ENCODE peak calls at places on chromosomes 2 and 18, in nine cellular contexts. H is epithelial cell of esophagus; Y is ovary; U is right cardiac atrium; K is MM.1S; Q is effector CD4-positive, alpha-beta T cell; D is naive thymus-derived CD4-positive, alpha-beta T cell; V is NCI-H748 treated with DMSO at 0.1 percent for 48 hours; O is heart right ventricle. C is an unnamed sample.

GRCh38 chr2:141497262-141497661 is 633.6 kb downstream of the LRP1B start:
- DNase-seq in Q (no peak), V (no peak), H (no peak), O (no peak), U (no peak), D (no peak), Y (no peak), K (no peak), C (no peak)

GRCh38 chr2:42386684-42387083 is 25.7 kb upstream of the COX7A2L start:
- DNase-seq in K (no peak), O (no peak), H (peak; percentile 24), Q (no peak), D (no peak), V (no peak), Y (no peak), U (no peak), C (no peak)

GRCh38 chr2:62457555-62457954 is 48.4 kb downstream of the TMEM17 start:
- DNase-seq in V (no peak), U (no peak), Y (no peak), H (no peak), K (no peak), Q (no peak), D (no peak), O (no peak), C (no peak)

GRCh38 chr2:44943693-44944101 is 2.2 kb downstream of the SIX3 start:
- DNase-seq in H (no peak), K (no peak), D (no peak), Y (no peak), Q (no peak), O (no peak), U (no peak), V (no peak), C (no peak)

GRCh38 chr2:76556054-76556453 is 845.3 kb upstream of the GCFC2 start:
- DNase-seq in U (no peak), V (no peak), H (no peak), K (no peak), O (no peak), D (no peak), Q (no peak), Y (no peak), C (no peak)

GRCh38 chr18:2848145-2848878 is 1.5 kb downstream of the EMILIN2 start:
- DNase-seq in Q (no peak), V (no peak), K (no peak), H (no peak), U (no peak), Y (no peak), D (no peak), O (no peak), C (no peak)

GRCh38 chr18:79625195-79625923 is 54.2 kb upstream of the CTDP1 start:
- DNase-seq in H (peak; percentile 4), U (peak; percentile 43), K (peak; percentile 60), D (no peak), Q (no peak), Y (peak; percentile 17), V (no peak), O (no peak), C (peak; percentile 39)

GRCh38 chr2:158115202-158115783 is 13.6 kb downstream of the UPP2 start:
- DNase-seq in Y (no peak), K (no peak), Q (no peak), D (no peak), O (no peak), H (peak; percentile 54), U (no peak), V (no peak), C (no peak)

GRCh38 chr2:145169285-145169684 is 649.4 kb upstream of the ZEB2 start:
- DNase-seq in D (no peak), O (no peak), V (no peak), U (no peak), K (no peak), H (peak; percentile 7), Y (no peak), Q (no peak), C (no peak)

GRCh38 chr2:120476141-120476540 is 130.2 kb downstream of the INHBB start:
- DNase-seq in K (no peak), O (no peak), U (no peak), H (peak; percentile 69), Y (peak; percentile 19), D (no peak), V (no peak), Q (no peak), C (no peak)

GRCh38 chr18:77223653-77224052 is 26.0 kb upstream of the GALR1 start:
- DNase-seq in D (no peak), O (no peak), V (no peak), H (peak; percentile 61), U (no peak), K (no peak), Y (no peak), Q (no peak), C (peak; percentile 43)

GRCh38 chr2:221546505-221547225 is 25.4 kb downstream of the EPHA4 start:
- DNase-seq in V (no peak), Y (no peak), K (no peak), H (peak; percentile 84), O (no peak), D (no peak), U (no peak), Q (no peak), C (peak; percentile 74)

GRCh38 chr18:44229693-44230108 is 451.0 kb upstream of the SETBP1 start:
- DNase-seq in V (no peak), Y (peak; percentile 45), Q (no peak), U (peak; percentile 90), K (no peak), D (no peak), H (peak; percentile 31), O (peak; percentile 79), C (peak; percentile 14)

GRCh38 chr18:5521000-5521399 is 22.8 kb downstream of the EPB41L3 start:
- DNase-seq in U (no peak), H (no peak), D (no peak), Q (no peak), O (no peak), V (no peak), K (no peak), Y (no peak), C (no peak)

GRCh38 chr2:129820908-129821307 is 158.6 kb upstream of the RAB6C start:
- DNase-seq in K (no peak), V (no peak), Q (no peak), H (no peak), U (no peak), Y (no peak), O (no peak), D (no peak), C (no peak)

GRCh38 chr2:80392446-80392845 is 87.9 kb upstream of the LRRTM1 start:
- DNase-seq in K (no peak), Q (no peak), V (no peak), H (no peak), D (no peak), Y (no peak), U (no peak), O (no peak), C (no peak)

GRCh38 chr2:41735006-41735405 is 312.8 kb upstream of the PKDCC start:
- DNase-seq in D (no peak), O (no peak), K (no peak), U (no peak), V (no peak), Q (no peak), Y (no peak), H (no peak), C (no peak)

GRCh38 chr2:236107971-236108625 is 60.1 kb downstream of the GBX2 start:
- DNase-seq in Y (no peak), Q (no peak), D (no peak), V (no peak), U (no peak), H (peak; percentile 4), O (no peak), K (no peak), C (no peak)

GRCh38 chr2:46082531-46083485 is 214.4 kb upstream of the EPAS1 start:
- DNase-seq in K (no peak), V (no peak), H (peak; percentile 25), Q (no peak), U (peak; percentile 77), O (peak; percentile 73), Y (no peak), D (no peak), C (no peak)

GRCh38 chr2:192500550-192501200 is 305.9 kb upstream of the TMEFF2 start:
- DNase-seq in U (no peak), O (no peak), V (no peak), Y (no peak), Q (no peak), D (no peak), K (no peak), H (peak; percentile 99), C (peak; percentile 87)

GRCh38 chr2:102112692-102113665 is 29.6 kb upstream of the IL1R1 start:
- DNase-seq in K (no peak), D (no peak), Q (no peak), O (no peak), Y (no peak), H (no peak), V (no peak), U (no peak), C (no peak)

GRCh38 chr2:202036601-202037037 is 3.0 kb downstream of the FZD7 start:
- DNase-seq in U (no peak), V (no peak), K (no peak), H (no peak), D (no peak), Q (no peak), O (no peak), Y (peak; percentile 55), C (no peak)

GRCh38 chr2:73290049-73290839 is 3.1 kb downstream of the EGR4 start:
- DNase-seq in U (no peak), Q (no peak), V (peak; percentile 64), O (no peak), D (peak; percentile 46), H (peak; percentile 79), Y (no peak), K (peak; percentile 56), C (no peak)

GRCh38 chr2:189657867-189658266 is 3.4 kb upstream of the ASNSD1 start:
- DNase-seq in U (peak; percentile 70), O (peak; percentile 21), Q (no peak), D (peak; percentile 57), K (peak; percentile 93), H (no peak), V (no peak), Y (peak; percentile 42), C (no peak)

GRCh38 chr2:26946841-26947784 is 23.3 kb upstream of the MAPRE3 start:
- DNase-seq in V (no peak), O (peak; percentile 70), H (no peak), U (peak; percentile 76), Y (no peak), K (no peak), D (no peak), Q (no peak), C (no peak)

GRCh38 chr2:30410217-30410616 is 36.8 kb upstream of the LCLAT1 start:
- DNase-seq in V (no peak), K (no peak), D (no peak), Q (no peak), Y (no peak), H (peak; percentile 91), O (no peak), U (no peak), C (peak; percentile 68)

GRCh38 chr2:240557808-240558207 is at the start of gene ANKMY1:
- DNase-seq in D (peak; percentile 52), Y (peak; percentile 75), Q (peak; percentile 40), H (peak; percentile 88), O (peak; percentile 56), V (peak; percentile 35), U (peak; percentile 92), K (no peak), C (peak; percentile 50)

GRCh38 chr2:207601774-207602173 is 23.4 kb downstream of the METTL21A start:
- DNase-seq in Y (no peak), Q (no peak), H (no peak), U (no peak), O (no peak), V (no peak), K (no peak), D (no peak), C (no peak)

GRCh38 chr2:215664847-215665525 is 229.1 kb upstream of the FN1 start:
- DNase-seq in U (no peak), Y (no peak), H (peak; percentile 95), V (no peak), Q (no peak), D (no peak), O (no peak), K (no peak), C (peak; percentile 88)